ENCODE peak calls at places on chromosome 1, in seven cellular contexts. I is AG09319; P is naive thymus-derived CD8-positive, alpha-beta T cell; X is activated T-cell treated with anti-CD3 and anti-CD28 coated beads for 24 hours; F is fibroblast of lung; H is posterior cingulate gyrus; Q is AG08396. J is an unnamed sample.

GRCh38 chr1:100322436-100323211 is 29.7 kb upstream of the CDC14A start:
- DNase-seq in I (peak; percentile 15), P (no peak), X (no peak), F (peak; percentile 65), H (no peak), Q (no peak), J (no peak)

GRCh38 chr1:47834326-47834725 is 162.9 kb downstream of the TRABD2B start:
- DNase-seq in I (no peak), P (no peak), X (no peak), F (no peak), H (no peak), Q (no peak), J (no peak)

GRCh38 chr1:3322440-3323020 is 131.9 kb upstream of the ARHGEF16 start:
- DNase-seq in I (no peak), P (no peak), X (no peak), F (no peak), H (no peak), Q (no peak), J (no peak)

GRCh38 chr1:209743145-209743482 is 12.7 kb upstream of the TRAF3IP3 start:
- DNase-seq in I (peak; percentile 8), P (no peak), X (no peak), F (peak; percentile 93), H (peak; percentile 22), Q (peak; percentile 41), J (no peak)

GRCh38 chr1:52139817-52140540 is 1.9 kb upstream of the ZFYVE9 start:
- DNase-seq in I (peak; percentile 61), P (no peak), X (peak; percentile 30), F (peak; percentile 88), H (no peak), Q (peak; percentile 72), J (peak; percentile 12)

GRCh38 chr1:77757616-77758015 is 2.0 kb downstream of the USP33 start:
- DNase-seq in I (peak; percentile 37), P (no peak), X (no peak), F (peak; percentile 87), H (no peak), Q (peak; percentile 50), J (no peak)

GRCh38 chr1:203985676-203986075 is 87.2 kb upstream of the SOX13 start:
- DNase-seq in I (no peak), P (no peak), X (no peak), F (no peak), H (no peak), Q (no peak), J (no peak)

GRCh38 chr1:222464841-222465210 is 83.1 kb downstream of the HHIPL2 start:
- DNase-seq in I (no peak), P (no peak), X (peak; percentile 65), F (peak; percentile 82), H (peak; percentile 45), Q (peak; percentile 62), J (peak; percentile 55)

GRCh38 chr1:228911225-228911624 is 175.9 kb downstream of the RHOU start:
- DNase-seq in I (no peak), P (no peak), X (no peak), F (no peak), H (no peak), Q (no peak), J (no peak)

GRCh38 chr1:180724055-180724454 is 92.2 kb downstream of the XPR1 start:
- DNase-seq in I (no peak), P (no peak), X (no peak), F (no peak), H (no peak), Q (no peak), J (no peak)

GRCh38 chr1:37513795-37514349 is 694 bp downstream of the MEAF6 start:
- DNase-seq in I (no peak), P (peak; percentile 32), X (peak; percentile 59), F (no peak), H (peak; percentile 22), Q (peak; percentile 36), J (peak; percentile 73)

GRCh38 chr1:232477728-232478127 is 152.2 kb downstream of the SIPA1L2 start:
- DNase-seq in I (peak; percentile 94), P (no peak), X (no peak), F (peak; percentile 94), H (no peak), Q (peak; percentile 64), J (no peak)

GRCh38 chr1:215219372-215219771 is 136.8 kb downstream of the KCNK2 start:
- DNase-seq in I (no peak), P (no peak), X (no peak), F (no peak), H (no peak), Q (no peak), J (no peak)

GRCh38 chr1:90710579-90711536 is 6.2 kb downstream of the BARHL2 start:
- DNase-seq in I (no peak), P (no peak), X (no peak), F (no peak), H (no peak), Q (peak; percentile 26), J (no peak)

GRCh38 chr1:96538883-96539282 is 182.7 kb upstream of the PTBP2 start:
- DNase-seq in I (peak; percentile 90), P (no peak), X (no peak), F (peak; percentile 99), H (no peak), Q (peak; percentile 35), J (no peak)

GRCh38 chr1:226506921-226507320 is 41.6 kb upstream of the STUM start:
- DNase-seq in I (no peak), P (no peak), X (no peak), F (no peak), H (no peak), Q (no peak), J (no peak)

GRCh38 chr1:83087851-83088250 is 911.1 kb downstream of the TTLL7 start:
- DNase-seq in I (no peak), P (no peak), X (no peak), F (no peak), H (no peak), Q (no peak), J (no peak)

GRCh38 chr1:38671221-38671620 is 188.4 kb downstream of the RRAGC start:
- DNase-seq in I (no peak), P (no peak), X (no peak), F (no peak), H (no peak), Q (no peak), J (no peak)

GRCh38 chr1:163655565-163655964 is 333.8 kb downstream of the NUF2 start:
- DNase-seq in I (no peak), P (no peak), X (no peak), F (no peak), H (no peak), Q (no peak), J (no peak)

GRCh38 chr1:222627232-222627631 is 9.3 kb downstream of the MIA3 start:
- DNase-seq in I (no peak), P (no peak), X (no peak), F (no peak), H (peak; percentile 24), Q (peak; percentile 24), J (no peak)

GRCh38 chr1:13699936-13700520 is at the start of gene PRDM2:
- DNase-seq in I (no peak), P (peak; percentile 79), X (peak; percentile 48), F (peak; percentile 37), H (peak; percentile 39), Q (peak; percentile 81), J (peak; percentile 63)

GRCh38 chr1:225427249-225428065 is at the start of gene LBR:
- DNase-seq in I (no peak), P (no peak), X (no peak), F (peak; percentile 29), H (peak; percentile 49), Q (peak; percentile 57), J (peak; percentile 44)

GRCh38 chr1:2556277-2557145 is at the start of gene TNFRSF14:
- DNase-seq in I (no peak), P (peak; percentile 76), X (peak; percentile 57), F (peak; percentile 56), H (peak; percentile 53), Q (peak; percentile 79), J (peak; percentile 72)

GRCh38 chr1:63323866-63324778 is 1.8 kb downstream of the FOXD3 start:
- DNase-seq in I (no peak), P (no peak), X (no peak), F (no peak), H (no peak), Q (no peak), J (no peak)

GRCh38 chr1:230588323-230588746 is 53.9 kb upstream of the COG2 start:
- DNase-seq in I (no peak), P (no peak), X (no peak), F (no peak), H (no peak), Q (no peak), J (no peak)

GRCh38 chr1:27436204-27437159 is 44.1 kb downstream of the GPR3 start:
- DNase-seq in I (no peak), P (no peak), X (no peak), F (peak; percentile 74), H (no peak), Q (peak; percentile 39), J (no peak)

GRCh38 chr1:178189814-178190213 is 95.9 kb downstream of the RASAL2 start:
- DNase-seq in I (no peak), P (no peak), X (no peak), F (peak; percentile 33), H (no peak), Q (peak; percentile 3), J (no peak)

GRCh38 chr1:184941735-184942134 is 32.6 kb downstream of the NIBAN1 start:
- DNase-seq in I (no peak), P (no peak), X (peak; percentile 1), F (no peak), H (no peak), Q (no peak), J (no peak)

GRCh38 chr1:19645544-19646252 is 1.6 kb downstream of the NBL1 start:
- DNase-seq in I (no peak), P (no peak), X (no peak), F (peak; percentile 38), H (no peak), Q (no peak), J (no peak)

GRCh38 chr1:21258331-21259134 is 31.7 kb downstream of the ECE1 start:
- DNase-seq in I (no peak), P (no peak), X (no peak), F (no peak), H (no peak), Q (no peak), J (no peak)

GRCh38 chr1:145758575-145758974 is 39.3 kb downstream of the CD160 start:
- DNase-seq in I (no peak), P (no peak), X (no peak), F (no peak), H (no peak), Q (no peak), J (no peak)

GRCh38 chr1:67496329-67496728 is 66.1 kb upstream of the SERBP1 start:
- DNase-seq in I (no peak), P (no peak), X (no peak), F (no peak), H (no peak), Q (no peak), J (no peak)

GRCh38 chr1:41246568-41246967 is 4.5 kb upstream of the SCMH1 start:
- DNase-seq in I (no peak), P (no peak), X (no peak), F (no peak), H (no peak), Q (no peak), J (no peak)

GRCh38 chr1:86352096-86352495 is 44.0 kb downstream of the ODF2L start:
- DNase-seq in I (no peak), P (no peak), X (no peak), F (no peak), H (no peak), Q (no peak), J (no peak)

GRCh38 chr1:211738709-211739301 is 63.4 kb upstream of the NEK2 start:
- DNase-seq in I (no peak), P (peak; percentile 27), X (peak; percentile 3), F (no peak), H (no peak), Q (no peak), J (no peak)

GRCh38 chr1:228241259-228241658 is 33.4 kb downstream of the OBSCN start:
- DNase-seq in I (no peak), P (no peak), X (no peak), F (no peak), H (no peak), Q (no peak), J (no peak)

J was measured in stimulated activated naive CD4-positive, alpha-beta T cell treated with Interleukin-2 at 50 U/mL for 16 hours.